ENCODE peak calls at places on chromosome 7, in seven cellular contexts. One of them, this sample, is unnamed. For H3K4me1, the result is how much of the 10 kb centered on the place peaks cover.

GRCh38 chr7:19009241-19009935 is 108.0 kb downstream of the TWIST1 start:
- DNase-seq in uterus: no peak
- DNase-seq in A673: peak
- DNase-seq in CD8-positive, alpha-beta T cell: no peak
- DNase-seq in CD8-positive, alpha-beta memory T cell: no peak
- DNase-seq in aorta: no peak
- DNase-seq in IMR-90: peak
- DNase-seq in this sample: no peak

GRCh38 chr7:116021237-116021636 is 9.3 kb downstream of the TFEC start:
- DNase-seq in CD8-positive, alpha-beta T cell: no peak
- DNase-seq in uterus: no peak
- DNase-seq in A673: no peak
- DNase-seq in CD8-positive, alpha-beta memory T cell: no peak
- DNase-seq in IMR-90: no peak
- DNase-seq in aorta: no peak
- DNase-seq in this sample: no peak

GRCh38 chr7:94421711-94422110 is 27.0 kb downstream of the COL1A2 start:
- DNase-seq in CD8-positive, alpha-beta memory T cell: no peak
- DNase-seq in A673: no peak
- DNase-seq in aorta: no peak
- DNase-seq in uterus: no peak
- DNase-seq in IMR-90: no peak
- DNase-seq in CD8-positive, alpha-beta T cell: no peak
- DNase-seq in this sample: no peak

GRCh38 chr7:18126274-18126673 is 98.6 kb upstream of the PRPS1L1 start:
- DNase-seq in uterus: no peak
- DNase-seq in A673: no peak
- DNase-seq in CD8-positive, alpha-beta memory T cell: no peak
- DNase-seq in IMR-90: no peak
- DNase-seq in CD8-positive, alpha-beta T cell: no peak
- DNase-seq in aorta: no peak
- DNase-seq in this sample: no peak

GRCh38 chr7:129298268-129298893 is 73.6 kb downstream of the AHCYL2 start:
- DNase-seq in CD8-positive, alpha-beta memory T cell: peak
- DNase-seq in A673: peak
- DNase-seq in IMR-90: peak
- DNase-seq in aorta: peak
- DNase-seq in uterus: peak
- DNase-seq in CD8-positive, alpha-beta T cell: peak
- DNase-seq in this sample: no peak

GRCh38 chr7:100629117-100629711 is 12.1 kb downstream of the TFR2 start:
- DNase-seq in CD8-positive, alpha-beta memory T cell: no peak
- DNase-seq in aorta: no peak
- DNase-seq in CD8-positive, alpha-beta T cell: no peak
- DNase-seq in uterus: no peak
- DNase-seq in A673: peak
- DNase-seq in IMR-90: no peak
- DNase-seq in this sample: no peak

GRCh38 chr7:3835102-3835501 is 534.0 kb downstream of the SDK1 start:
- DNase-seq in uterus: no peak
- DNase-seq in CD8-positive, alpha-beta T cell: no peak
- DNase-seq in CD8-positive, alpha-beta memory T cell: no peak
- DNase-seq in IMR-90: no peak
- DNase-seq in A673: no peak
- DNase-seq in aorta: no peak
- DNase-seq in this sample: no peak

GRCh38 chr7:87851242-87851641 is 24.9 kb downstream of the SLC25A40 start:
- DNase-seq in uterus: no peak
- DNase-seq in A673: no peak
- DNase-seq in aorta: no peak
- DNase-seq in CD8-positive, alpha-beta T cell: no peak
- DNase-seq in IMR-90: peak
- DNase-seq in CD8-positive, alpha-beta memory T cell: no peak
- DNase-seq in this sample: no peak

GRCh38 chr7:37832194-37832593 is 16.2 kb upstream of the NME8 start:
- DNase-seq in CD8-positive, alpha-beta memory T cell: no peak
- DNase-seq in A673: peak
- DNase-seq in CD8-positive, alpha-beta T cell: no peak
- DNase-seq in uterus: peak
- DNase-seq in aorta: peak
- DNase-seq in IMR-90: no peak
- DNase-seq in this sample: peak

GRCh38 chr7:114082934-114083647 is 164.3 kb upstream of the PPP1R3A start:
- DNase-seq in uterus: peak
- DNase-seq in CD8-positive, alpha-beta T cell: no peak
- DNase-seq in A673: peak
- DNase-seq in aorta: peak
- DNase-seq in CD8-positive, alpha-beta memory T cell: no peak
- DNase-seq in IMR-90: no peak
- DNase-seq in this sample: peak

GRCh38 chr7:158270856-158271413 is 316.7 kb downstream of the PTPRN2 start:
- DNase-seq in CD8-positive, alpha-beta memory T cell: no peak
- DNase-seq in CD8-positive, alpha-beta T cell: no peak
- DNase-seq in uterus: no peak
- DNase-seq in IMR-90: no peak
- DNase-seq in aorta: no peak
- DNase-seq in A673: peak
- DNase-seq in this sample: peak

GRCh38 chr7:92781117-92781720 is 55.2 kb downstream of the CDK6 start:
- DNase-seq in aorta: no peak
- DNase-seq in A673: peak
- DNase-seq in CD8-positive, alpha-beta memory T cell: no peak
- DNase-seq in CD8-positive, alpha-beta T cell: no peak
- DNase-seq in IMR-90: no peak
- DNase-seq in uterus: peak
- DNase-seq in this sample: no peak

GRCh38 chr7:112129655-112130323 is 76.4 kb downstream of the DOCK4 start:
- DNase-seq in aorta: no peak
- DNase-seq in CD8-positive, alpha-beta T cell: no peak
- DNase-seq in A673: no peak
- DNase-seq in uterus: peak
- DNase-seq in CD8-positive, alpha-beta memory T cell: no peak
- DNase-seq in IMR-90: no peak
- DNase-seq in this sample: no peak

GRCh38 chr7:48084727-48085432 is 4.2 kb upstream of the UPP1 start:
- DNase-seq in uterus: peak
- DNase-seq in CD8-positive, alpha-beta memory T cell: peak
- DNase-seq in A673: peak
- DNase-seq in aorta: peak
- DNase-seq in IMR-90: peak
- DNase-seq in CD8-positive, alpha-beta T cell: peak
- DNase-seq in this sample: no peak

GRCh38 chr7:48087349-48087748 is 1.7 kb upstream of the UPP1 start:
- DNase-seq in CD8-positive, alpha-beta T cell: no peak
- DNase-seq in A673: no peak
- DNase-seq in uterus: no peak
- DNase-seq in CD8-positive, alpha-beta memory T cell: peak
- DNase-seq in IMR-90: peak
- DNase-seq in aorta: no peak
- DNase-seq in this sample: no peak

GRCh38 chr7:48085433-48085791 is 3.7 kb upstream of the UPP1 start:
- DNase-seq in IMR-90: no peak
- DNase-seq in uterus: no peak
- DNase-seq in aorta: no peak
- DNase-seq in CD8-positive, alpha-beta T cell: no peak
- DNase-seq in CD8-positive, alpha-beta memory T cell: no peak
- DNase-seq in A673: no peak
- DNase-seq in this sample: no peak

GRCh38 chr7:48083114-48083830 is 5.8 kb upstream of the UPP1 start:
- DNase-seq in A673: no peak
- DNase-seq in CD8-positive, alpha-beta T cell: no peak
- DNase-seq in aorta: no peak
- DNase-seq in IMR-90: peak
- DNase-seq in CD8-positive, alpha-beta memory T cell: no peak
- DNase-seq in uterus: no peak
- DNase-seq in this sample: no peak

GRCh38 chr7:48085942-48086341 is 3.1 kb upstream of the UPP1 start:
- DNase-seq in IMR-90: no peak
- DNase-seq in aorta: no peak
- DNase-seq in CD8-positive, alpha-beta T cell: no peak
- DNase-seq in A673: no peak
- DNase-seq in uterus: no peak
- DNase-seq in CD8-positive, alpha-beta memory T cell: no peak
- DNase-seq in this sample: no peak
- H3K4me1 ChIP-seq in IMR-90: under half
- H3K4me1 ChIP-seq in aorta: under half
- H3K4me1 ChIP-seq in CD8-positive, alpha-beta T cell: half or more
- H3K4me1 ChIP-seq in A673: under half
- H3K4me1 ChIP-seq in uterus: under half
- H3K4me1 ChIP-seq in CD8-positive, alpha-beta memory T cell: half or more
- H3K4me1 ChIP-seq in this sample: under half

GRCh38 chr7:105769951-105770628 is 106.3 kb downstream of the ATXN7L1 start:
- DNase-seq in CD8-positive, alpha-beta memory T cell: no peak
- DNase-seq in A673: peak
- DNase-seq in CD8-positive, alpha-beta T cell: no peak
- DNase-seq in IMR-90: peak
- DNase-seq in uterus: no peak
- DNase-seq in aorta: no peak
- DNase-seq in this sample: no peak
- H3K27ac ChIP-seq in CD8-positive, alpha-beta memory T cell: no peak
- H3K27ac ChIP-seq in A673: peak
- H3K27ac ChIP-seq in CD8-positive, alpha-beta T cell: no peak
- H3K27ac ChIP-seq in IMR-90: peak
- H3K27ac ChIP-seq in uterus: no peak
- H3K27ac ChIP-seq in aorta: no peak
- H3K27ac ChIP-seq in this sample: no peak

GRCh38 chr7:137947031-137947430 is 54.9 kb downstream of the CREB3L2 start:
- DNase-seq in IMR-90: no peak
- DNase-seq in CD8-positive, alpha-beta memory T cell: no peak
- DNase-seq in uterus: no peak
- DNase-seq in CD8-positive, alpha-beta T cell: no peak
- DNase-seq in aorta: no peak
- DNase-seq in A673: no peak
- DNase-seq in this sample: no peak

GRCh38 chr7:137949416-137950262 is 52.2 kb downstream of the CREB3L2 start:
- DNase-seq in aorta: no peak
- DNase-seq in CD8-positive, alpha-beta memory T cell: no peak
- DNase-seq in A673: no peak
- DNase-seq in uterus: no peak
- DNase-seq in CD8-positive, alpha-beta T cell: no peak
- DNase-seq in IMR-90: no peak
- DNase-seq in this sample: no peak

GRCh38 chr7:137950263-137950621 is 51.6 kb downstream of the CREB3L2 start:
- DNase-seq in IMR-90: no peak
- DNase-seq in uterus: no peak
- DNase-seq in CD8-positive, alpha-beta memory T cell: no peak
- DNase-seq in CD8-positive, alpha-beta T cell: no peak
- DNase-seq in aorta: no peak
- DNase-seq in A673: no peak
- DNase-seq in this sample: no peak

GRCh38 chr7:137948845-137949330 is 53.0 kb downstream of the CREB3L2 start:
- DNase-seq in IMR-90: no peak
- DNase-seq in uterus: no peak
- DNase-seq in CD8-positive, alpha-beta memory T cell: no peak
- DNase-seq in aorta: no peak
- DNase-seq in CD8-positive, alpha-beta T cell: no peak
- DNase-seq in A673: no peak
- DNase-seq in this sample: no peak

DNA sequence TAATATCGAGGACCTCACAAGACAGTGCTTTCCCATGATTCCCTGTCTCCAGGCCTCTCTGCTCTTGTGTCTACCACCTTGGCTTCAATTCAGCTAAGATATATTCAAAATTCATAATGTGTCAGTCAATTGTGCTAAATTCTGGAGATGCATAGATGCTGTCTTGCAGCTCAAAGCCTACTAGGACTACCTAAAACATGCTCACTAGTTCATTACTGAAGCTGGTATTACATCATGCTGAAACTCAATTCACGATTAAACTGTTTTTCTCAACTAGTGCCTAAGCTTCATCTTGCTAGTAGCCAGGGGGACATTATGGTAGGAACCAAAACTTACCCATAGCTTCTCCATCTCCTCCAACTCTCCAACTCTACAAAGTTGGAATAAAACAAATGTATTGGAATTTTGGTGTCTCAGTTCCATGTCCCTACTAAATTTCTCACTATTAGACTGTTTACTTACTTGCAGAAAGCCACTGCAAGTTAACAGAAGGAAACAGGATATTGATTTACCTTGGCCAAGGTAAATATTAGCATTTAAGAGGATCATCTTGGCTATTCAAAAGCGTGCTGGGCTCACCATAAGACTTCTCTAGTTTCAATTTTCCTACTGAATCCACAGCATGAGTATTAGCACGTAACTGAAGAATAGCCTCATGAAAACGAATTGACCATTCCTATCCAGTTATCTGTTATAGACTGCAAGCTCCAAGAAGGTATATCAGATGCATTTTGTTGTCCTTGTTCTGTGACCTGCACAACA is 53.6 kb downstream of the CREB3L2 start:
- DNase-seq in IMR-90: no peak
- DNase-seq in A673: no peak
- DNase-seq in aorta: no peak
- DNase-seq in uterus: no peak
- DNase-seq in CD8-positive, alpha-beta T cell: no peak
- DNase-seq in CD8-positive, alpha-beta memory T cell: no peak
- DNase-seq in this sample: no peak
- H3K4me1 ChIP-seq in IMR-90: under half
- H3K4me1 ChIP-seq in A673: under half
- H3K4me1 ChIP-seq in aorta: under half
- H3K4me1 ChIP-seq in uterus: under half
- H3K4me1 ChIP-seq in CD8-positive, alpha-beta T cell: under half
- H3K4me1 ChIP-seq in CD8-positive, alpha-beta memory T cell: under half
- H3K4me1 ChIP-seq in this sample: under half

GRCh38 chr7:192701-193536 is 548 bp downstream of the FAM20C start:
- DNase-seq in CD8-positive, alpha-beta T cell: no peak
- DNase-seq in uterus: no peak
- DNase-seq in A673: peak
- DNase-seq in CD8-positive, alpha-beta memory T cell: no peak
- DNase-seq in IMR-90: peak
- DNase-seq in aorta: no peak
- DNase-seq in this sample: no peak
- H3K27ac ChIP-seq in CD8-positive, alpha-beta T cell: no peak
- H3K27ac ChIP-seq in uterus: peak
- H3K27ac ChIP-seq in A673: peak
- H3K27ac ChIP-seq in CD8-positive, alpha-beta memory T cell: no peak
- H3K27ac ChIP-seq in IMR-90: peak
- H3K27ac ChIP-seq in aorta: no peak
- H3K27ac ChIP-seq in this sample: peak

DNA sequence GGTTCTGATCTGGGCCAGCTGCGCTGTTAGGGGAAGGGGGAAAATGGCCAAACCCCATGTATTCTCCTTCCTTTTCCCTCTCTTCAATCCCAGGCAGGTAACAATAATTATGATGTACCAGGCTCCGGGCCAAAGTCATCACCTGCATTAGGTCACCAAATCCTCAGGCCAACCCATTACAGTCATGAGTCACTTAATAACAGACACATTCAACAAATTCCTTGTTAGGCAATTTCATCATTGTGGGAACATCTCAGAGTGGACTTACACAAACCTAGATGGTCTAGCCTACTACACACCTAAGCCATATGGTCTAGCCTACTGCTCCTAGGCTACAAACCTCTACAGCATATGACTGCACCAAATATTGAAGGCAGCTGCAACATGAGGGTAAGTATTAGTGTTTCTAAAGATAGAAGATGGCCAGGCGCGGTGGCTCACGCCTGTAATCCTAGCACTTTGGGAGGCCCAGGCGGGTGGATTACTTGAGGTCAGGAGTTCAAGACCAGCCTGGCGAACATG is 2.2 kb upstream of the HSPB1 start:
- DNase-seq in aorta: no peak
- DNase-seq in IMR-90: peak
- DNase-seq in uterus: peak
- DNase-seq in CD8-positive, alpha-beta memory T cell: no peak
- DNase-seq in A673: no peak
- DNase-seq in CD8-positive, alpha-beta T cell: no peak
- DNase-seq in this sample: no peak
- H3K4me1 ChIP-seq in aorta: under half
- H3K4me1 ChIP-seq in IMR-90: under half
- H3K4me1 ChIP-seq in uterus: under half
- H3K4me1 ChIP-seq in CD8-positive, alpha-beta memory T cell: under half
- H3K4me1 ChIP-seq in A673: under half
- H3K4me1 ChIP-seq in CD8-positive, alpha-beta T cell: under half
- H3K4me1 ChIP-seq in this sample: under half